ENCODE peak calls at places on chromosomes 4 and X, in six cellular contexts. I is HCT116, F is astrocyte, O is neuronal stem cell, J is GM23248, L is mammary epithelial cell. T is an unnamed sample.

GRCh38 chr4:78781086-78781630 is 5.0 kb downstream of the BMP2K start:
- DNase-seq in L (no peak), I (no peak), F (no peak), O (no peak), J (peak), T (no peak)

GRCh38 chr4:159787901-159788300 is 685.0 kb downstream of the RAPGEF2 start:
- DNase-seq in J (no peak), F (peak), I (no peak), O (no peak), L (peak), T (no peak)

GRCh38 chr4:78480286-78480685 is 71.3 kb upstream of the ANXA3 start:
- DNase-seq in F (no peak), L (no peak), J (peak), O (no peak), I (no peak), T (no peak)

GRCh38 chr4:40621592-40622512 is 7.8 kb downstream of the RBM47 start:
- DNase-seq in J (peak), O (no peak), L (peak), F (peak), I (peak), T (peak)

GRCh38 chr4:146237092-146237491 is 22.8 kb downstream of the REELD1 start:
- DNase-seq in I (no peak), J (no peak), L (no peak), F (no peak), O (no peak), T (no peak)

GRCh38 chr4:109801895-109802319 is at the start of gene CFI:
- DNase-seq in L (peak), J (peak), F (peak), I (no peak), O (no peak), T (no peak)

GRCh38 chr4:79865253-79865652 is 207.8 kb downstream of the ANTXR2 start:
- DNase-seq in J (peak), O (no peak), I (no peak), F (peak), L (peak), T (no peak)

GRCh38 chrX:6363193-6363592 is 134.5 kb upstream of the NLGN4X start:
- DNase-seq in I (no peak), F (no peak), L (peak), J (no peak), O (no peak), T (no peak)

GRCh38 chr4:55297346-55297745 is 48.7 kb upstream of the SRD5A3 start:
- DNase-seq in L (peak), O (no peak), J (no peak), F (peak), I (no peak), T (no peak)

GRCh38 chrX:139179592-139179991 is 350.9 kb upstream of the F9 start:
- DNase-seq in I (no peak), L (no peak), J (no peak), F (no peak), O (no peak), T (no peak)

GRCh38 chr4:95761441-95761840 is 78.5 kb upstream of the PDHA2 start:
- DNase-seq in O (no peak), J (no peak), I (peak), L (peak), F (peak), T (peak)

GRCh38 chrX:46251755-46252154 is 293.5 kb downstream of the ZNF674 start:
- DNase-seq in F (peak), L (peak), J (peak), I (no peak), O (no peak), T (peak)

GRCh38 chr4:137032242-137032641 is 500.1 kb downstream of the PCDH18 start:
- DNase-seq in F (peak), I (no peak), L (no peak), O (no peak), J (peak), T (no peak)

GRCh38 chr4:10587697-10588096 is 96.9 kb downstream of the CLNK start:
- DNase-seq in O (no peak), J (no peak), F (peak), I (no peak), L (no peak), T (no peak)

GRCh38 chr4:43766648-43767047 is 682.0 kb downstream of the KCTD8 start:
- DNase-seq in O (no peak), I (no peak), F (no peak), J (no peak), L (no peak), T (no peak)

GRCh38 chr4:80154547-80154933 is 42.8 kb upstream of the PRDM8 start:
- DNase-seq in F (no peak), L (no peak), J (no peak), O (no peak), I (no peak), T (no peak)

GRCh38 chr4:68651932-68652331 is 18.5 kb downstream of the UGT2B15 start:
- DNase-seq in J (no peak), L (no peak), O (no peak), I (no peak), F (no peak), T (no peak)

GRCh38 chr4:86089924-86090323 is 269.9 kb downstream of the MAPK10 start:
- DNase-seq in O (no peak), I (no peak), F (no peak), J (no peak), L (no peak), T (no peak)
- H3K4me2 ChIP-seq in O (no peak), I (no peak), F (no peak), J (no peak), L (no peak), T (no peak)

GRCh38 chrX:2187352-2188115 is 313.2 kb downstream of the DHRSX start:
- DNase-seq in I (no peak), L (no peak), J (no peak), O (no peak), F (no peak), T (no peak)

GRCh38 chrX:2185341-2186082 is 315.3 kb downstream of the DHRSX start:
- DNase-seq in I (no peak), L (no peak), F (no peak), O (no peak), J (no peak), T (no peak)

GRCh38 chrX:2188316-2188715 is 312.5 kb downstream of the DHRSX start:
- DNase-seq in F (no peak), L (no peak), I (peak), O (no peak), J (no peak), T (no peak)

GRCh38 chrX:2192584-2193272 is 308.0 kb downstream of the DHRSX start:
- DNase-seq in L (no peak), F (no peak), I (no peak), J (no peak), O (no peak), T (no peak)

DNA sequence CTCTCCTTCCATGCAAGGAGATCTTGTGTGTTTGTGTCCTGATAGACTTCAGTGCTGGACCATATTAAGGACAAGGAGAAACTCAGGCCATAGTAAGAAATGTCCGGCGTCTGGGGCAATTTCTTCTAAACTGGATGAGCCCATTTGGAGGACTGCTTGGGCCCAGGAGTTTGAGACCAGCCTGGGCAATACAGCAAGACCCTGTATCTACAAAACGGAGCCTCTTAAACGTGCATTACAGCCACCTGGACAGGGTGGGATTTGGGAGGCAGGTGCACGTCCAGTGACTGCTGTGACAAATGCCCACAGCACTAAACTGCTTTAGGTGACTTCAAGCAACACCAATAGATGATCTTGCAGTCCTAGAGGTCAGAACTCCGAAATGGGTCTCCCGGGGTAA is 311.9 kb downstream of the DHRSX start:
- DNase-seq in O (no peak), L (no peak), J (no peak), F (no peak), I (no peak), T (no peak)
- H3K4me2 ChIP-seq in O (no peak), L (no peak), J (no peak), F (peak), I (peak), T (no peak)

DNA sequence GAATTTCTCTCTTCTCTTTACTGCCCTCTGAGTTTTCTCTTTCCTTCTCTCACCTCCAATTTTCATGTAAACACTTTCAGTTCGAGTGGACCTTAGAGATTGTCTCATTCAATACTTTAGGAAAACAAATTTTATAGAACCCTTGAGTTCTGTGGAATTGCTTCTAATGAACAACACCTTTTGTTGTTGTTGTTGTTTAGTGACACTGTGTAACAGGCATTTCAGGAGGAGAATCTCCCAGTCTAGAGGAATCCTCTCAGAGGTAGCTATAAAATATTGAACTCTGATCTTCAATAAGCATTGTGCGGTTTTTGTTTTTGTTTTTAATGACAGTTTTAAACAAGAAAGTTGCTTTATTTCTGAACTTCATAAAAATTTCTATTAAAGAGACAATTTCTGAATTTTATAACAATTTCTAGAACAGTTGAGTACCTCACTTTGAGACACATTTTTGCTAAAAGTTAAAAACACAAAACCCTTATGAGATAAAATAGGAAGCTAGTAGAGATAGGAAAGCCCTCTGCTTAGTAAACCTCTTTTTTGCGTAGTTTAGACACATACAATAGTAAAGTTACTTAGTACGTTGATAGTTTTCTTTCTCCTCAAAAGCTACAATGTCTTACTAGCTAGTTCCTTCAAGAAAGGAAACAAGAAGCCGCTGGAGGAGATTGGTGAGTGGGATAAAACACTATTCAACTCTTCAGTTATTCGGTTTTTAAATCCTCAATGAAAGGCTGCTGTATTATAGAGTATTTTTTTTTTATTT is 38.8 kb downstream of the CLCN3 start:
- DNase-seq in J (peak), L (peak), F (no peak), O (no peak), I (no peak), T (no peak)
- H3K4me2 ChIP-seq in J (peak), L (peak), F (peak), O (no peak), I (peak), T (peak)

GRCh38 chr4:113584407-113585150 is 177.0 kb downstream of the CAMK2D start:
- DNase-seq in J (peak), I (peak), O (no peak), L (no peak), F (peak), T (no peak)
- H3K4me2 ChIP-seq in J (no peak), I (peak), O (no peak), L (no peak), F (peak), T (no peak)

GRCh38 chrX:17656035-17656418 is 81.3 kb upstream of the SCML1 start:
- DNase-seq in J (peak), I (no peak), O (no peak), L (no peak), F (no peak), T (no peak)

GRCh38 chrX:17654116-17654515 is 83.2 kb upstream of the SCML1 start:
- DNase-seq in L (no peak), I (no peak), F (no peak), J (no peak), O (no peak), T (no peak)

GRCh38 chrX:17656556-17656955 is 80.7 kb upstream of the SCML1 start:
- DNase-seq in I (no peak), L (no peak), O (no peak), J (no peak), F (no peak), T (no peak)

GRCh38 chrX:17655232-17656034 is 81.9 kb upstream of the SCML1 start:
- DNase-seq in F (peak), O (no peak), J (peak), L (peak), I (no peak), T (no peak)
- H3K4me2 ChIP-seq in F (peak), O (peak), J (peak), L (peak), I (no peak), T (peak)

GRCh38 chr4:99202536-99202935 is 16.5 kb downstream of the ADH6 start:
- DNase-seq in L (no peak), O (no peak), F (no peak), I (no peak), J (peak), T (no peak)
- H3K4me2 ChIP-seq in L (no peak), O (no peak), F (no peak), I (no peak), J (no peak), T (no peak)

GRCh38 chr4:104868533-104868932 is 278.1 kb upstream of the TET2 start:
- DNase-seq in J (no peak), F (no peak), I (no peak), L (no peak), O (no peak), T (no peak)
- H3K4me2 ChIP-seq in J (no peak), F (no peak), I (no peak), L (no peak), O (no peak), T (no peak)

GRCh38 chr4:152380919-152381318 is 155.0 kb downstream of the FBXW7 start:
- DNase-seq in O (no peak), I (no peak), J (no peak), L (no peak), F (no peak), T (no peak)
- H3K4me2 ChIP-seq in O (no peak), I (no peak), J (no peak), L (no peak), F (no peak), T (peak)

DNA sequence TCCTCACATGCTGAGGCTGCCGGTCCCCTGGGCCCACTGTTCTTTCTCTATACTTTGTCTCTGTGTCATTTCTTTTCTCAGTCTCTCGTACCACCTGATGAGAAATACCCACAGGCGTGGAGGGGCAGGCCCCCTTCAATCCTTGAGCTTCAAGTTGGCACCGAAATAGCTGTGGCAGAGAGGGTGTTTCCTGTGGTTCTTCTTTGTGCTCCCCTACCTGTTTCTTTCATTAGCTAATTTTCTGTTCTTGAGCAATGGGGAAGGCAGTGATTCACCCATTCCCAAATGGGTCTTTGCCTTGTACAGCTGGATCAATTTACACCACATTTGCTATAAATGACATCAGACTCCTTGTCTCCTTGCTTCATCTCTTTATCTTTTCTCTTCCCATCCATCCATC is 2.1 kb upstream of the CYSLTR1 start:
- DNase-seq in L (peak), J (no peak), F (no peak), O (no peak), I (no peak), T (no peak)
- H3K4me2 ChIP-seq in L (no peak), J (no peak), F (no peak), O (no peak), I (no peak), T (peak)

DNA sequence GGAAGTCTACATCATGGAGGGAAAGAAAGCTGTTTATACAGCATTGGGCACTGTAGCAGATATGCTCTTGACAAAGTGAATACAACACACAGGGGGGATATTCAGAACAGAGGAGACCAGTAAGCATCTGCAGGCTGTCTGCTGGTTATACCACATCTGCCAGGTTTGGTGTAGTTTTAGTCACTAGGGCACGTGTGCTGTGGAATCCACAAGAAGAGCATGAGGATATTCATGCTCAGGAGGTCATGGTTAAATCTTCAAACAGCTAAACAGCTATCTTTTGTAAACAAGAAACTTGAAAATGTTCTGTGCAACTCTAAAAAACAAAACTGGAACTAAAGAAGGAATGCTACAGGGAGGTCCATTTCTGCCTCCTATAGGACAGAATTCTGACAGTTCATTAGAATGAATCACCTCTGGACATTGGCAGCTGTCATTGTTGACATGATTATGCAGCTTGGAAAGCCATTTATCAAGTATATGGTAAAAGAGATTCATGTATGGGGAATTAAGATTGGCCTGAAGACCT is 175.8 kb downstream of the RCHY1 start:
- DNase-seq in L (no peak), F (no peak), I (no peak), J (no peak), O (no peak), T (no peak)
- H3K4me2 ChIP-seq in L (no peak), F (no peak), I (no peak), J (no peak), O (no peak), T (no peak)

T was measured in keratinocyte.